ENCODE peak calls at places on chromosomes 11 and 22, in five cellular contexts. O is GM12865, K is ovary, V is pancreas, P is IMR-90. N is an unnamed sample.
A peak's percentile ranks its signal among the peaks of the same experiment; 100 is the strongest.

GRCh38 chr11:58900479-58901420 is 38.5 kb upstream of the GLYATL1 start:
- DNase-seq in O (peak; percentile 66), K (no peak), V (peak; percentile 83), P (peak; percentile 73), N (peak; percentile 85)

GRCh38 chr11:72573380-72573949 is 100.8 kb downstream of the PDE2A start:
- DNase-seq in K (no peak), O (peak; percentile 36), V (no peak), P (peak; percentile 11), N (peak; percentile 46)

GRCh38 chr11:109422755-109423113 is 744 bp downstream of the C11orf87 start:
- DNase-seq in P (no peak), K (no peak), V (peak; percentile 11), O (no peak), N (peak; percentile 37)

GRCh38 chr11:85718991-85719807 is 33.2 kb upstream of the CCDC89 start:
- DNase-seq in O (no peak), V (no peak), K (no peak), P (peak; percentile 100), N (peak; percentile 89)

GRCh38 chr11:35223429-35223828 is 84.5 kb downstream of the CD44 start:
- DNase-seq in V (no peak), P (peak; percentile 62), K (no peak), O (no peak), N (no peak)

GRCh38 chr11:132231656-132232173 is 861.3 kb downstream of the NTM start:
- DNase-seq in V (no peak), O (no peak), K (no peak), P (no peak), N (no peak)

GRCh38 chr22:31230871-31231621 is 18.9 kb downstream of the LIMK2 start:
- DNase-seq in P (peak; percentile 74), V (no peak), K (peak; percentile 33), O (peak; percentile 73), N (peak; percentile 66)

GRCh38 chr11:27705873-27706820 is 5.9 kb upstream of the BDNF start:
- DNase-seq in K (no peak), V (no peak), O (peak; percentile 34), P (peak; percentile 64), N (peak; percentile 43)

GRCh38 chr11:130814440-130815073 is 101.7 kb downstream of the SNX19 start:
- DNase-seq in V (no peak), O (no peak), K (no peak), P (no peak), N (no peak)

GRCh38 chr11:72084960-72085359 is 4.3 kb downstream of the LRRC51 start:
- DNase-seq in O (no peak), P (no peak), K (no peak), V (no peak), N (no peak)

GRCh38 chr22:36367066-36367465 is 20.7 kb downstream of the MYH9 start:
- DNase-seq in P (no peak), K (no peak), V (no peak), O (no peak), N (no peak)

GRCh38 chr11:66834943-66835342 is 8.3 kb upstream of the RCE1 start:
- DNase-seq in V (no peak), K (no peak), P (no peak), O (no peak), N (no peak)

GRCh38 chr11:130157111-130157510 is 2.5 kb upstream of the ST14 start:
- DNase-seq in P (no peak), K (no peak), O (no peak), V (no peak), N (no peak)

GRCh38 chr11:81165164-81165563 is 1568.5 kb downstream of the FAM181B start:
- DNase-seq in P (no peak), O (no peak), K (no peak), V (no peak), N (peak; percentile 6)

GRCh38 chr11:87369888-87370287 is 332.2 kb downstream of the TMEM135 start:
- DNase-seq in V (no peak), O (no peak), K (no peak), P (no peak), N (no peak)

GRCh38 chr22:41699264-41700104 is at the start of gene MEI1:
- DNase-seq in P (peak; percentile 56), O (peak; percentile 95), K (peak; percentile 82), V (peak; percentile 91), N (peak; percentile 63)

GRCh38 chr11:63682045-63682915 is 980 bp downstream of the RTN3 start:
- DNase-seq in O (peak; percentile 12), V (peak; percentile 38), P (no peak), K (no peak), N (peak; percentile 36)

GRCh38 chr22:27045103-27045940 is 387.9 kb downstream of the MIAT start:
- DNase-seq in K (no peak), V (no peak), P (peak; percentile 36), O (no peak), N (peak; percentile 53)

GRCh38 chr11:73360743-73361369 is 15.3 kb upstream of the RELT start:
- DNase-seq in O (no peak), V (no peak), P (no peak), K (no peak), N (no peak)

GRCh38 chr11:123181075-123181474 is 14.0 kb downstream of the CLMP start:
- DNase-seq in V (no peak), P (no peak), O (no peak), K (no peak), N (no peak)

GRCh38 chr11:46410021-46410420 is 18.4 kb upstream of the CHRM4 start:
- DNase-seq in V (no peak), P (no peak), K (no peak), O (no peak), N (no peak)

GRCh38 chr11:79404325-79404724 is 36.5 kb downstream of the TENM4 start:
- DNase-seq in O (no peak), P (peak; percentile 73), K (no peak), V (no peak), N (peak; percentile 64)

DNA sequence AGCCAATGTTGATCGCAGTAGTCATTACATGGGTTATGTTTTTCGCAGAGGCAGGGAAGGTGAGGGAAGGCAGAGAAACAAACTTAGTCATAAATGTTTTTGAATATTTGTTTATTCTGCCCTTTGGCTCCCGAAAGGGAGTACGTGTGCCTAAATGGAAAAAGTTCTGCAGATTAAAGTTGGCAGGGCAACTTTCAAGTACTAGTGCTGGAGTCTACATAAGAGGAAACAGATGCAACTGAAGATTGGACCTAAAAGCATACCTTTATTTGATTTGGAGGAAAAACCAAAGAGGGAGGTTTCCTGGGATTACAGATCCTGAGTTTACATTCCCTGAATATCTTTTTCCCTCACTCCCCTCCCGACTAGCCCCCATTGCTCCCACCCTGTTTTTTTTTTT is 5.7 kb downstream of the HSD17B12 start:
- DNase-seq in K (no peak), V (no peak), P (no peak), O (no peak), N (no peak)
- H3K4me3 ChIP-seq in K (no peak overlapping the region), V (no peak overlapping the region), P (no peak overlapping the region), O (no peak overlapping the region), N (no peak overlapping the region)

DNA sequence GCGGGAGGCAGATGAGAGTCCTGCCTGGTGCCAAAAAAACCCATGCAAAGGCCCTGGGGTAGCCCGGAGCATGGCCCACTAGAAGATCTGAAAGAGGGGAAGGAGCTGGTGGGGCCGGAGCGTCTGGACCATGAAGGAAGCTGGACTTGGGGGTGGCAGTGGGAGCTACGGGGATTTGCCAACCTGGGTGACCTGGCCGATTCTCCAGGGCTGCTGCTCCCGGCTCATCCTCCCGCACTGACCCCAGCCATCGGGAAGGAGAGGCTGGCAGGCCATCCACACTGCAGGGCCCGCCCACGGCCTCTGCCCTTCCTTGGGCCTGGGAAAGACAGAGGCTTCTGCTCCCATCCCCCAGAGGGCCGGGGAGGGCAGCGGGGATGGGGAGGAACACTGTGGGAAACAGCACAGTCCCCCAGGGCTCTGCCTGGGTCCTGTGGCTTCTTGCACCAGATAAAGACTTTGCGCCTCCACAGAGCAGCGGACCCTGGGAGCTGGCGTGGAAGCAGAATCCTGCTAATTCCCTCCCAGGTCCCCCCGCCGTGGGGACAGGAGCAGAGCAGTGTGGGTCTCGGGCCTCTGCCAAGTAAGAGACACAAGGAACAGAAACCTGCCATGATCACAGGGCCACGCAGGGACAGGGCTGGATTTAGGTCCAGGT is 87.1 kb upstream of the LINC01488 start:
- DNase-seq in O (no peak), P (no peak), V (no peak), K (no peak), N (no peak)
- TF ChIP-seq CTCF in O (no peak), P (no peak), V (no peak), K (no peak), N (no peak)

GRCh38 chr11:68810164-68810563 is 31.6 kb downstream of the CPT1A start:
- DNase-seq in O (no peak), V (peak; percentile 79), P (no peak), K (no peak), N (no peak)
- H3K4me3 ChIP-seq in O (no peak overlapping the region), V (no peak overlapping the region), P (no peak overlapping the region), K (no peak overlapping the region), N (no peak overlapping the region)

GRCh38 chr22:45096256-45096907 is 67.3 kb upstream of the NUP50 start:
- DNase-seq in V (no peak), K (peak; percentile 23), P (peak; percentile 58), O (peak; percentile 58), N (peak; percentile 70)
- TF ChIP-seq CTCF in V (peak; percentile 41), K (peak; percentile 54), P (peak; percentile 91), O (peak; percentile 94), N (peak; percentile 98)

GRCh38 chr11:68905421-68906360 is 2.0 kb downstream of the IGHMBP2 start:
- DNase-seq in O (no peak), P (no peak), K (no peak), V (no peak), N (no peak)
- H3K4me3 ChIP-seq in O (no peak overlapping the region), P (no peak overlapping the region), K (no peak overlapping the region), V (no peak overlapping the region), N (no peak overlapping the region)

DNA sequence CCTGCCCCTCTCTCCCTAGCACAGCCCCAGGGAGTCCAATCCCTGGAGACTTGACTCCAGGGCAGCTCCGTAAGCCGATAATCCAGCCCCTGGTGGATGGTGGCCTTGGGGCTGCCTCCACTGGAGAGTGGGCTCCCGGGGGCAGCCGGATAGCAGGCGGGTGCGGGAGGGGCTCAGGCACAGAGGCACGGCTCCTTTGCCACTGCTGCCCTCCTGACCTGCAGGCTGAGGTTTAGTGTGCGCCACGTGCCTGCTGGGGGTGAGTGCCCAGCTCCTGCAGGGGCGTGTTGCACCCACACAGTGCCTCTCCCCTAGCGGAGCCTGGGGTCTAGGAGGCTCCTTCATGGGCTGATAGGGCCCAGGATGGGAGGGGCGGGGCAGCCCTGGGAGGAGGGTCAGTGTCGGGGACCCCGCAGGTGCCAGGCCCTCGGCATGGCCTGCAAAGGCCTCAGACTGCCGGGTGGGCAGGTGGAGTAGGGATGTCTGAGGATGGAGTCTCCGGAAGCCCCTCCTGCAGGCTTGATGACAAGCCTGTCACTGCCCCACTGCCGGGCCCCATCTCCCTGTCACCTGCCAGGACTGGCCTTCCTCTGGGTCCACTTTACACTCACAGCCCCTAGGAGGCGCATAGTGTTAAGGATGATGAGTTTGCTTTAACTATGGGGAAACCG is 5.6 kb downstream of the DUSP8 start:
- DNase-seq in K (no peak), P (no peak), O (no peak), V (peak; percentile 38), N (no peak)
- TF ChIP-seq CTCF in K (no peak), P (peak; percentile 5), O (peak; percentile 7), V (no peak), N (no peak)

GRCh38 chr11:415640-416041 is 842 bp upstream of the SIGIRR start:
- DNase-seq in O (no peak), V (peak; percentile 25), K (no peak), P (no peak), N (no peak)
- H3K4me3 ChIP-seq in O (no peak overlapping the region), V (no peak overlapping the region), K (no peak overlapping the region), P (no peak overlapping the region), N (no peak overlapping the region)

GRCh38 chr22:17941501-17942406 is 82.6 kb downstream of the MICAL3 start:
- DNase-seq in V (no peak), K (no peak), P (no peak), O (no peak), N (no peak)
- TF ChIP-seq CTCF in V (no peak), K (no peak), P (no peak), O (no peak), N (no peak)